ENCODE peak calls at places on chromosomes 12 and 14, in four cellular contexts. One of them, this sample, is unnamed.

GRCh38 chr14:86766469-86766868 is 1226.5 kb downstream of the GALC start:
- DNase-seq in mucosa of descending colon: no peak
- DNase-seq in foreskin keratinocyte: no peak
- DNase-seq in activated T-cell treated with anti-CD3 and anti-CD28 coated beads for 24 hours: no peak
- DNase-seq in this sample: no peak

GRCh38 chr12:49795654-49796105 is 32.5 kb downstream of the NCKAP5L start:
- DNase-seq in mucosa of descending colon: no peak
- DNase-seq in foreskin keratinocyte: no peak
- DNase-seq in activated T-cell treated with anti-CD3 and anti-CD28 coated beads for 24 hours: no peak
- DNase-seq in this sample: no peak

GRCh38 chr14:87005336-87005735 is 987.6 kb downstream of the GALC start:
- DNase-seq in mucosa of descending colon: no peak
- DNase-seq in activated T-cell treated with anti-CD3 and anti-CD28 coated beads for 24 hours: no peak
- DNase-seq in foreskin keratinocyte: no peak
- DNase-seq in this sample: no peak

GRCh38 chr14:61034416-61035100 is 53.5 kb downstream of the SLC38A6 start:
- DNase-seq in activated T-cell treated with anti-CD3 and anti-CD28 coated beads for 24 hours: no peak
- DNase-seq in mucosa of descending colon: no peak
- DNase-seq in foreskin keratinocyte: no peak
- DNase-seq in this sample: no peak

GRCh38 chr12:105409881-105410471 is 79.5 kb downstream of the C12orf75 start:
- DNase-seq in activated T-cell treated with anti-CD3 and anti-CD28 coated beads for 24 hours: no peak
- DNase-seq in mucosa of descending colon: no peak
- DNase-seq in foreskin keratinocyte: no peak
- DNase-seq in this sample: no peak

GRCh38 chr14:31699809-31700208 is 138.6 kb downstream of the NUBPL start:
- DNase-seq in mucosa of descending colon: no peak
- DNase-seq in activated T-cell treated with anti-CD3 and anti-CD28 coated beads for 24 hours: no peak
- DNase-seq in foreskin keratinocyte: no peak
- DNase-seq in this sample: no peak

GRCh38 chr12:47561746-47562145 is 144.1 kb downstream of the RPAP3 start:
- DNase-seq in mucosa of descending colon: no peak
- DNase-seq in foreskin keratinocyte: no peak
- DNase-seq in activated T-cell treated with anti-CD3 and anti-CD28 coated beads for 24 hours: no peak
- DNase-seq in this sample: no peak

GRCh38 chr14:70641548-70642312 is at the start of gene TTC9:
- DNase-seq in activated T-cell treated with anti-CD3 and anti-CD28 coated beads for 24 hours: no peak
- DNase-seq in foreskin keratinocyte: no peak
- DNase-seq in mucosa of descending colon: peak; percentile 61
- DNase-seq in this sample: no peak

GRCh38 chr12:122747224-122748175 is 5.1 kb upstream of the DENR start:
- DNase-seq in mucosa of descending colon: no peak
- DNase-seq in activated T-cell treated with anti-CD3 and anti-CD28 coated beads for 24 hours: no peak
- DNase-seq in foreskin keratinocyte: peak; percentile 75
- DNase-seq in this sample: no peak

GRCh38 chr14:55094630-55095157 is 34.4 kb upstream of the LGALS3 start:
- DNase-seq in activated T-cell treated with anti-CD3 and anti-CD28 coated beads for 24 hours: no peak
- DNase-seq in mucosa of descending colon: no peak
- DNase-seq in foreskin keratinocyte: no peak
- DNase-seq in this sample: no peak

GRCh38 chr14:32702571-32702970 is 236.1 kb upstream of the NPAS3 start:
- DNase-seq in foreskin keratinocyte: peak; percentile 45
- DNase-seq in activated T-cell treated with anti-CD3 and anti-CD28 coated beads for 24 hours: peak; percentile 1
- DNase-seq in mucosa of descending colon: no peak
- DNase-seq in this sample: no peak

GRCh38 chr14:93199031-93199430 is 7.8 kb downstream of the GON7 start:
- DNase-seq in mucosa of descending colon: no peak
- DNase-seq in activated T-cell treated with anti-CD3 and anti-CD28 coated beads for 24 hours: no peak
- DNase-seq in foreskin keratinocyte: no peak
- DNase-seq in this sample: no peak

GRCh38 chr14:50839048-50839447 is 8.1 kb upstream of the NIN start:
- DNase-seq in foreskin keratinocyte: no peak
- DNase-seq in mucosa of descending colon: no peak
- DNase-seq in activated T-cell treated with anti-CD3 and anti-CD28 coated beads for 24 hours: no peak
- DNase-seq in this sample: no peak

GRCh38 chr12:49622501-49623141 is 740 bp upstream of the PRPF40B start:
- DNase-seq in activated T-cell treated with anti-CD3 and anti-CD28 coated beads for 24 hours: peak; percentile 26
- DNase-seq in mucosa of descending colon: peak; percentile 62
- DNase-seq in foreskin keratinocyte: no peak
- DNase-seq in this sample: no peak

GRCh38 chr14:101120636-101121398 is 217.3 kb upstream of the RTL1 start:
- DNase-seq in foreskin keratinocyte: no peak
- DNase-seq in mucosa of descending colon: no peak
- DNase-seq in activated T-cell treated with anti-CD3 and anti-CD28 coated beads for 24 hours: no peak
- DNase-seq in this sample: no peak

GRCh38 chr12:112761366-112761986 is 30.1 kb upstream of the RPH3A start:
- DNase-seq in foreskin keratinocyte: no peak
- DNase-seq in mucosa of descending colon: no peak
- DNase-seq in activated T-cell treated with anti-CD3 and anti-CD28 coated beads for 24 hours: no peak
- DNase-seq in this sample: no peak

GRCh38 chr12:79844693-79845092 is 90.2 kb downstream of the PPP1R12A start:
- DNase-seq in mucosa of descending colon: no peak
- DNase-seq in activated T-cell treated with anti-CD3 and anti-CD28 coated beads for 24 hours: no peak
- DNase-seq in foreskin keratinocyte: peak; percentile 53
- DNase-seq in this sample: no peak